ENCODE peak calls at places on chromosomes 13 and 19, in eight cellular contexts. H is aorta, W is ascending aorta, Z is AG04450, O is uterus, E is adrenal gland, D is tibial artery, I is thoracic aorta. M is an unnamed sample.

GRCh38 chr13:41931337-41931736 is 29.6 kb downstream of the VWA8 start:
- DNase-seq in H (no peak), W (no peak), Z (no peak), O (no peak), E (no peak), D (no peak), I (no peak), M (no peak)

GRCh38 chr13:50200988-50201387 is 185.7 kb downstream of the KCNRG start:
- DNase-seq in H (no peak), W (no peak), Z (no peak), O (no peak), E (peak), D (no peak), I (no peak), M (no peak)

GRCh38 chr19:7657047-7657779 is 11.6 kb upstream of the RETN start:
- DNase-seq in H (peak), W (no peak), Z (no peak), O (no peak), E (no peak), D (no peak), I (no peak), M (no peak)

GRCh38 chr13:102983496-102983895 is 82.7 kb downstream of the SLC10A2 start:
- DNase-seq in H (no peak), W (no peak), Z (no peak), O (no peak), E (no peak), D (no peak), I (no peak), M (no peak)

GRCh38 chr19:2977686-2978466 is 512 bp downstream of the TLE6 start:
- DNase-seq in H (no peak), W (no peak), Z (no peak), O (no peak), E (no peak), D (no peak), I (no peak), M (peak)

GRCh38 chr13:47672982-47673670 is 327.9 kb downstream of the SUCLA2 start:
- DNase-seq in H (no peak), W (no peak), Z (peak), O (no peak), E (no peak), D (no peak), I (no peak), M (no peak)

GRCh38 chr13:95349267-95349666 is 48.0 kb upstream of the ABCC4 start:
- DNase-seq in H (no peak), W (no peak), Z (no peak), O (no peak), E (no peak), D (no peak), I (no peak), M (no peak)

GRCh38 chr19:41530761-41531301 is 45.1 kb upstream of the CEACAM21 start:
- DNase-seq in H (no peak), W (no peak), Z (no peak), O (no peak), E (peak), D (no peak), I (no peak), M (peak)

GRCh38 chr19:7534531-7534980 is 961 bp upstream of the PNPLA6 start:
- DNase-seq in H (peak), W (peak), Z (peak), O (peak), E (peak), D (peak), I (peak), M (peak)

GRCh38 chr19:29811125-29812079 is at the start of gene CCNE1:
- DNase-seq in H (peak), W (peak), Z (peak), O (peak), E (peak), D (peak), I (peak), M (peak)

GRCh38 chr13:76864259-76864658 is 21.9 kb downstream of the KCTD12 start:
- DNase-seq in H (no peak), W (no peak), Z (no peak), O (no peak), E (no peak), D (no peak), I (no peak), M (no peak)

GRCh38 chr13:98584668-98585397 is 7.9 kb upstream of the STK24 start:
- DNase-seq in H (no peak), W (no peak), Z (no peak), O (no peak), E (peak), D (no peak), I (no peak), M (no peak)

GRCh38 chr19:46787331-46788100 is 878 bp downstream of the SLC1A5 start:
- DNase-seq in H (peak), W (no peak), Z (no peak), O (peak), E (no peak), D (peak), I (no peak), M (peak)

GRCh38 chr19:42267644-42268141 is 1.4 kb upstream of the CIC start:
- DNase-seq in H (no peak), W (no peak), Z (no peak), O (no peak), E (no peak), D (no peak), I (no peak), M (no peak)

GRCh38 chr13:68439821-68440220 is 1209.7 kb upstream of the PCDH9 start:
- DNase-seq in H (no peak), W (no peak), Z (no peak), O (no peak), E (no peak), D (no peak), I (no peak), M (peak)

GRCh38 chr13:44243198-44243852 is 130.3 kb upstream of the SERP2 start:
- DNase-seq in H (no peak), W (no peak), Z (no peak), O (no peak), E (peak), D (no peak), I (no peak), M (peak)

GRCh38 chr13:30196025-30196424 is 111.3 kb downstream of the KATNAL1 start:
- DNase-seq in H (no peak), W (no peak), Z (no peak), O (no peak), E (no peak), D (no peak), I (no peak), M (peak)

GRCh38 chr13:42405665-42406390 is 133.9 kb downstream of the AKAP11 start:
- DNase-seq in H (no peak), W (no peak), Z (no peak), O (no peak), E (no peak), D (no peak), I (no peak), M (no peak)

GRCh38 chr19:38385804-38386257 is 2.0 kb downstream of the GGN start:
- DNase-seq in H (no peak), W (no peak), Z (no peak), O (no peak), E (no peak), D (no peak), I (no peak), M (no peak)

GRCh38 chr19:9078651-9079050 is 8.2 kb upstream of the OR1M1 start:
- DNase-seq in H (no peak), W (no peak), Z (no peak), O (no peak), E (no peak), D (no peak), I (no peak), M (no peak)

GRCh38 chr13:30158774-30159445 is 148.4 kb downstream of the KATNAL1 start:
- DNase-seq in H (no peak), W (no peak), Z (peak), O (peak), E (peak), D (no peak), I (no peak), M (peak)

GRCh38 chr13:110336681-110337080 is 29.6 kb downstream of the COL4A2 start:
- DNase-seq in H (no peak), W (no peak), Z (no peak), O (no peak), E (no peak), D (no peak), I (no peak), M (no peak)

GRCh38 chr13:48630791-48631190 is 22.9 kb upstream of the CYSLTR2 start:
- DNase-seq in H (no peak), W (no peak), Z (no peak), O (no peak), E (no peak), D (no peak), I (no peak), M (no peak)

GRCh38 chr19:30682576-30683536 is 310.7 kb downstream of the ZNF536 start:
- DNase-seq in H (peak), W (no peak), Z (peak), O (peak), E (peak), D (peak), I (peak), M (peak)

GRCh38 chr13:109968876-109969577 is 182.6 kb upstream of the IRS2 start:
- DNase-seq in H (no peak), W (no peak), Z (no peak), O (no peak), E (no peak), D (no peak), I (no peak), M (no peak)

GRCh38 chr13:23399254-23399796 is 34.2 kb downstream of the SACS start:
- DNase-seq in H (no peak), W (no peak), Z (no peak), O (no peak), E (no peak), D (no peak), I (no peak), M (no peak)

GRCh38 chr19:8034178-8034525 is 18.4 kb upstream of the CCL25 start:
- DNase-seq in H (no peak), W (no peak), Z (no peak), O (no peak), E (no peak), D (no peak), I (no peak), M (peak)

GRCh38 chr13:98450012-98450411 is 126.9 kb downstream of the STK24 start:
- DNase-seq in H (no peak), W (no peak), Z (no peak), O (no peak), E (no peak), D (no peak), I (no peak), M (no peak)

GRCh38 chr19:39677931-39678889 is 22.5 kb downstream of the LGALS16 start:
- DNase-seq in H (no peak), W (no peak), Z (no peak), O (no peak), E (no peak), D (no peak), I (no peak), M (peak)

GRCh38 chr13:78298657-78299056 is 304.7 kb downstream of the POU4F1 start:
- DNase-seq in H (no peak), W (no peak), Z (no peak), O (no peak), E (no peak), D (no peak), I (no peak), M (no peak)

GRCh38 chr19:21698215-21698614 is 69.2 kb downstream of the ZNF100 start:
- DNase-seq in H (no peak), W (no peak), Z (no peak), O (no peak), E (no peak), D (no peak), I (no peak), M (peak)

GRCh38 chr13:31904941-31905824 is 126.4 kb upstream of the FRY start:
- DNase-seq in H (no peak), W (no peak), Z (no peak), O (no peak), E (no peak), D (no peak), I (no peak), M (no peak)

GRCh38 chr19:30118221-30118620 is 176.2 kb downstream of the URI1 start:
- DNase-seq in H (no peak), W (no peak), Z (no peak), O (no peak), E (no peak), D (no peak), I (no peak), M (no peak)

GRCh38 chr19:13557756-13558398 is 51.6 kb upstream of the CACNA1A start:
- DNase-seq in H (no peak), W (no peak), Z (no peak), O (no peak), E (no peak), D (no peak), I (no peak), M (no peak)

GRCh38 chr13:60655268-60655667 is 258.2 kb downstream of the TDRD3 start:
- DNase-seq in H (no peak), W (no peak), Z (no peak), O (no peak), E (no peak), D (no peak), I (no peak), M (no peak)

GRCh38 chr19:13356185-13356584 is 150.1 kb downstream of the CACNA1A start:
- DNase-seq in H (no peak), W (no peak), Z (no peak), O (no peak), E (no peak), D (no peak), I (no peak), M (no peak)

DNA sequence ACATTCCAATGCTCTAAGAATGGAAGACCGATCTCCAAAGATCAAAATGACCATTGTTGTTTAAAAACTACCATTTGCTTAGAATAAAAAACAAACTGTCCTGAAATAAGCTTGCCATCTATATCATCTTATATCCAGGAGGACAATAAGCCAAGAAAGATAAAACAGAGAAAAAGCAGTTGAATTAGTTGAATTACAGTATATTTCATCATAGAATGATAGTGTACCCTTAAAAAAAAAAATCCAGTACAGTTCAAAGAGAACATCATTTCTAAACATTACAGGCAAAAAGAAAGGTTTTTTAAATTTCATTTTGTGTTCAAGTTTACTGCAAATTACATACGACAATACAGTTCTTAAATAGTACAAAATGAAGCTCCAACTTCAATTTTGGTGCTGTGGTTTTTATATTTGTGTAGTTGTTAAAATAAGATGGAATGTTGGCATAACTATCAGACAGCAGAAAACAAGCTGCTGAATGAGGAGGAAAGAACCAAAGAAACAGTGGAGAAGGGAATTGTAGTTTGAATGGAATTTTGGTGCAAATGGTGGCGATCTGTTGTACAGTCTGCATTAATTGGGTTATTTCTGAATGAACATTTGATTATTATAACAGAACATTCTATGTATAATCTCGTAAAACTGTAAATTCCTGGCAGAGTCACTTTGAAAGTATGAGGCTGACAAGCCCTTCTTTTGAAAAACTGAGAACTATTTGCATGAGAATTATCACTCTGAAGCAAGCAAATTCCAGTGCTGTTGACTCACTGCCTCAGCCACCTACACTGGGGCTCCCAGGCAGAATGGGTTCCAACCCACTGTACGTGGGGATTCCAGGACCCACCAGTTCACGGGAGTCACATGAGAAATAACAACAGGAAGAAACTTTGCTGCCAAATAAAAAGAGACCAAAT is 37.7 kb downstream of the LHFPL6 start:
- DNase-seq in H (no peak), W (no peak), Z (peak), O (peak), E (no peak), D (no peak), I (no peak), M (peak)
- H3K27ac ChIP-seq in H (no peak), W (peak), Z (peak), O (peak), E (no peak), D (no peak), I (no peak), M (peak)

GRCh38 chr19:5205937-5206750 is 134.5 kb downstream of the PTPRS start:
- DNase-seq in H (no peak), W (no peak), Z (no peak), O (no peak), E (no peak), D (no peak), I (no peak), M (no peak)

GRCh38 chr19:5204212-5204611 is 136.4 kb downstream of the PTPRS start:
- DNase-seq in H (no peak), W (no peak), Z (no peak), O (no peak), E (no peak), D (no peak), I (no peak), M (no peak)

GRCh38 chr19:5205388-5205787 is 135.2 kb downstream of the PTPRS start:
- DNase-seq in H (no peak), W (no peak), Z (no peak), O (no peak), E (no peak), D (no peak), I (no peak), M (no peak)

GRCh38 chr19:5196832-5197231 is 143.8 kb downstream of the PTPRS start:
- DNase-seq in H (no peak), W (no peak), Z (no peak), O (no peak), E (no peak), D (no peak), I (no peak), M (no peak)

GRCh38 chr19:5200844-5201243 is 139.8 kb downstream of the PTPRS start:
- DNase-seq in H (no peak), W (no peak), Z (no peak), O (no peak), E (no peak), D (no peak), I (no peak), M (no peak)
- H3K4me3 ChIP-seq in H (no peak), W (no peak), Z (no peak), O (no peak), E (no peak), D (no peak), I (no peak), M (no peak)

GRCh38 chr19:35099155-35099896 is 16.3 kb upstream of the FXYD3 start:
- DNase-seq in H (no peak), W (no peak), Z (no peak), O (no peak), E (no peak), D (no peak), I (no peak), M (no peak)
- H3K27ac ChIP-seq in H (no peak), W (no peak), Z (no peak), O (no peak), E (no peak), D (no peak), I (no peak), M (no peak)

DNA sequence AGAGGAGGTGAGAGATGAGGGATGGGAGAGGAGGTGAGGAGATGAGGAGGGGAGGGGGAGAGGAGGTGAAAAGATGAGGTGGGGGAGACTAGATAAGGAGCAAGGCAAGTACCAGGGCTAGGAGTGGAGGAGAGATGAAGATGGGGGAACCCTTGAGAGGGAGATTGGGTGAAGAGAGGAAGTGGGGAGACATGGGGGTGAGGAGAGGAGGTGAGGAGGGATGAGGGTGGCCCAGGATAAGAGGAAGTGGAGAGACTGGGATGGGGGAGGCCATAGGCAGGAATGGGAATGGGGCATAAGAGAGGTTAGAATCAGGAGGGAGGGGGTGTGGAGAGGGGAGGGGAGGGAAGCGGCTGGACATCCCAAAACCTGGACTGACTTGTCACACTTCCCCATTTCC is 16.7 kb upstream of the EMC10 start:
- DNase-seq in H (no peak), W (no peak), Z (no peak), O (no peak), E (no peak), D (no peak), I (no peak), M (no peak)
- H3K4me3 ChIP-seq in H (no peak), W (no peak), Z (no peak), O (no peak), E (no peak), D (no peak), I (no peak), M (no peak)